ENCODE peak calls at places on chromosomes 12 and 14, in seven cellular contexts. One of them, this sample, is unnamed.

GRCh38 chr14:37865719-37866549 is 270.5 kb downstream of the TTC6 start:
- DNase-seq in stomach: no peak
- DNase-seq in spleen: no peak
- DNase-seq in GM23338: no peak
- DNase-seq in sigmoid colon: no peak
- DNase-seq in endothelial cell of umbilical vein: no peak
- DNase-seq in HepG2: peak; percentile 32
- DNase-seq in this sample: no peak

GRCh38 chr12:58455146-58455545 is 465.2 kb downstream of the LRIG3 start:
- DNase-seq in stomach: no peak
- DNase-seq in spleen: no peak
- DNase-seq in GM23338: no peak
- DNase-seq in sigmoid colon: no peak
- DNase-seq in endothelial cell of umbilical vein: no peak
- DNase-seq in HepG2: no peak
- DNase-seq in this sample: no peak

GRCh38 chr14:68784298-68784910 is 8.5 kb downstream of the ZFP36L1 start:
- DNase-seq in stomach: peak; percentile 81
- DNase-seq in spleen: no peak
- DNase-seq in GM23338: no peak
- DNase-seq in sigmoid colon: peak; percentile 76
- DNase-seq in endothelial cell of umbilical vein: peak; percentile 14
- DNase-seq in HepG2: peak; percentile 99
- DNase-seq in this sample: no peak

GRCh38 chr12:80679346-80680131 is 27.9 kb upstream of the MYF6 start:
- DNase-seq in stomach: no peak
- DNase-seq in spleen: no peak
- DNase-seq in GM23338: no peak
- DNase-seq in sigmoid colon: no peak
- DNase-seq in endothelial cell of umbilical vein: peak; percentile 87
- DNase-seq in HepG2: no peak
- DNase-seq in this sample: no peak

GRCh38 chr12:106345739-106346138 is 11.8 kb upstream of the POLR3B start:
- DNase-seq in stomach: peak; percentile 27
- DNase-seq in spleen: no peak
- DNase-seq in GM23338: peak; percentile 72
- DNase-seq in sigmoid colon: no peak
- DNase-seq in endothelial cell of umbilical vein: peak; percentile 67
- DNase-seq in HepG2: peak; percentile 77
- DNase-seq in this sample: peak; percentile 25

GRCh38 chr12:19744760-19745218 is 305.5 kb downstream of the AEBP2 start:
- DNase-seq in stomach: no peak
- DNase-seq in spleen: no peak
- DNase-seq in GM23338: no peak
- DNase-seq in sigmoid colon: no peak
- DNase-seq in endothelial cell of umbilical vein: peak; percentile 99
- DNase-seq in HepG2: no peak
- DNase-seq in this sample: no peak

GRCh38 chr12:49923878-49924610 is 20.3 kb upstream of the FAIM2 start:
- DNase-seq in stomach: no peak
- DNase-seq in spleen: peak; percentile 57
- DNase-seq in GM23338: no peak
- DNase-seq in sigmoid colon: no peak
- DNase-seq in endothelial cell of umbilical vein: no peak
- DNase-seq in HepG2: no peak
- DNase-seq in this sample: no peak

GRCh38 chr14:30272848-30273563 is 286.0 kb upstream of the G2E3 start:
- DNase-seq in stomach: no peak
- DNase-seq in spleen: no peak
- DNase-seq in GM23338: no peak
- DNase-seq in sigmoid colon: no peak
- DNase-seq in endothelial cell of umbilical vein: no peak
- DNase-seq in HepG2: no peak
- DNase-seq in this sample: no peak

GRCh38 chr14:67420102-67420739 is 8.3 kb upstream of the PLEK2 start:
- DNase-seq in stomach: no peak
- DNase-seq in spleen: no peak
- DNase-seq in GM23338: peak; percentile 87
- DNase-seq in sigmoid colon: peak; percentile 38
- DNase-seq in endothelial cell of umbilical vein: no peak
- DNase-seq in HepG2: peak; percentile 32
- DNase-seq in this sample: no peak

GRCh38 chr14:21024668-21025373 is at the start of gene NDRG2:
- DNase-seq in stomach: peak; percentile 90
- DNase-seq in spleen: peak; percentile 94
- DNase-seq in GM23338: peak; percentile 95
- DNase-seq in sigmoid colon: peak; percentile 94
- DNase-seq in endothelial cell of umbilical vein: no peak
- DNase-seq in HepG2: peak; percentile 84
- DNase-seq in this sample: peak; percentile 95

GRCh38 chr14:26872510-26872909 is 274.7 kb upstream of the NOVA1 start:
- DNase-seq in stomach: peak; percentile 37
- DNase-seq in spleen: no peak
- DNase-seq in GM23338: no peak
- DNase-seq in sigmoid colon: peak; percentile 82
- DNase-seq in endothelial cell of umbilical vein: no peak
- DNase-seq in HepG2: no peak
- DNase-seq in this sample: no peak

GRCh38 chr14:71619472-71619871 is 312.8 kb upstream of the RGS6 start:
- DNase-seq in stomach: no peak
- DNase-seq in spleen: no peak
- DNase-seq in GM23338: no peak
- DNase-seq in sigmoid colon: no peak
- DNase-seq in endothelial cell of umbilical vein: no peak
- DNase-seq in HepG2: no peak
- DNase-seq in this sample: no peak

GRCh38 chr12:76299536-76300296 is 48.5 kb downstream of the BBS10 start:
- DNase-seq in stomach: no peak
- DNase-seq in spleen: no peak
- DNase-seq in GM23338: no peak
- DNase-seq in sigmoid colon: no peak
- DNase-seq in endothelial cell of umbilical vein: no peak
- DNase-seq in HepG2: peak; percentile 17
- DNase-seq in this sample: no peak

GRCh38 chr14:36057452-36058142 is 118.9 kb downstream of the PTCSC3 start:
- DNase-seq in stomach: no peak
- DNase-seq in spleen: no peak
- DNase-seq in GM23338: no peak
- DNase-seq in sigmoid colon: no peak
- DNase-seq in endothelial cell of umbilical vein: peak; percentile 10
- DNase-seq in HepG2: no peak
- DNase-seq in this sample: no peak

GRCh38 chr14:96256420-96256819 is 410 bp downstream of the BDKRB1 start:
- DNase-seq in stomach: no peak
- DNase-seq in spleen: no peak
- DNase-seq in GM23338: no peak
- DNase-seq in sigmoid colon: no peak
- DNase-seq in endothelial cell of umbilical vein: peak; percentile 6
- DNase-seq in HepG2: no peak
- DNase-seq in this sample: no peak
- TF ChIP-seq POLR2AphosphoS5 in stomach: no peak
- TF ChIP-seq POLR2AphosphoS5 in spleen: no peak
- TF ChIP-seq POLR2AphosphoS5 in GM23338: no peak
- TF ChIP-seq POLR2AphosphoS5 in sigmoid colon: peak; percentile 11
- TF ChIP-seq POLR2AphosphoS5 in endothelial cell of umbilical vein: no peak
- TF ChIP-seq POLR2AphosphoS5 in HepG2: no peak
- TF ChIP-seq POLR2AphosphoS5 in this sample: no peak

GRCh38 chr14:74838141-74838540 is 37.8 kb downstream of the PROX2 start:
- DNase-seq in stomach: no peak
- DNase-seq in spleen: no peak
- DNase-seq in GM23338: no peak
- DNase-seq in sigmoid colon: no peak
- DNase-seq in endothelial cell of umbilical vein: no peak
- DNase-seq in HepG2: no peak
- DNase-seq in this sample: no peak

GRCh38 chr14:74840603-74841030 is 35.3 kb downstream of the PROX2 start:
- DNase-seq in stomach: no peak
- DNase-seq in spleen: no peak
- DNase-seq in GM23338: no peak
- DNase-seq in sigmoid colon: no peak
- DNase-seq in endothelial cell of umbilical vein: no peak
- DNase-seq in HepG2: no peak
- DNase-seq in this sample: no peak

GRCh38 chr14:74846168-74846567 is 29.8 kb downstream of the PROX2 start:
- DNase-seq in stomach: no peak
- DNase-seq in spleen: no peak
- DNase-seq in GM23338: no peak
- DNase-seq in sigmoid colon: no peak
- DNase-seq in endothelial cell of umbilical vein: no peak
- DNase-seq in HepG2: no peak
- DNase-seq in this sample: no peak

GRCh38 chr14:74843653-74844052 is 32.3 kb downstream of the PROX2 start:
- DNase-seq in stomach: no peak
- DNase-seq in spleen: no peak
- DNase-seq in GM23338: no peak
- DNase-seq in sigmoid colon: no peak
- DNase-seq in endothelial cell of umbilical vein: no peak
- DNase-seq in HepG2: no peak
- DNase-seq in this sample: peak; percentile 59

DNA sequence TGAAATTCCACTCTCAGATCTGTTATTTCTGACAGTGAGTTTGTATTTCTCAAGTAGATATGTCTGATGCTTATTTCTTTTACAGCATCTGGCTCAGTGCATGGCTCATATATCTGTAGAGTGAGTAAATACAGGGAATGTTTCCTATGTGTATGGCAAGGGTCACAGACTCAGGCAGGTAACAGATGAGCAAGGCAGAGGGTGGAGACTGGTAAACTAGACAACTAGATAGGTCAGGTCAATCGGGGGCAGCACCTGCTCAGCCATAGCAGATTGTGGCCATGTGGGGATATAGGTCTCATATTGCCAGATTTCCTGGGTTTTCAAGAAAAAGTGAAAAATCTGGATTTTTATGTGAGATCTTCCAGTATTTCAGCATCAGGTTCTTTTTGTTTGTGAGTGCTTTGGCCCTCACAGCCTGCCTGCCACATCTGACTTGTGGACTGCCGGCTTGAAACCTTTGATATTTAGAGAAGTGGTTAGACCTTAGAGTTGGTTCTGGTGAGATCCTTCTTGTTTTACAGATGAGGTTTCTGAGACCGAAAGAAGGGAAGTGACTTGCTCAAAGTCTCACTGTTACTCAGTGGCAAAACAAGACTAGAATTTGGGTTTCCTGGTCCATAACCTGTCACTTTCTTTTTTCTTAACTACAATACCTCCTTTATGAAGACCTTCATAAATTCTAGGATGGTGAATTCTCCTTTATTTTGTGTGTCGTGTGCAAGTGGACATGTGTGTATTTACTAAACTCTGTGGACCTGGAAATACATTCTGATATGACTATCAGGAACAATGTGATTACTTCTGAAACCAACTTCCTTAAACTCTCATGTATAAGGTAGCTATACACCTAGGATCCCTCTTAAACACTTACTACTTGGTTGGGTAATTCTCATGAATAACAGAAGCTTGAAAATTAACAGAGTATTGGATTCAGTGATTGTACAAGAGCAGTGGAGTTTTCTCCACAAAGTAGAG is 34.4 kb downstream of the PROX2 start:
- DNase-seq in stomach: no peak
- DNase-seq in spleen: no peak
- DNase-seq in GM23338: no peak
- DNase-seq in sigmoid colon: no peak
- DNase-seq in endothelial cell of umbilical vein: no peak
- DNase-seq in HepG2: no peak
- DNase-seq in this sample: no peak
- TF ChIP-seq POLR2AphosphoS5 in stomach: no peak
- TF ChIP-seq POLR2AphosphoS5 in spleen: no peak
- TF ChIP-seq POLR2AphosphoS5 in GM23338: no peak
- TF ChIP-seq POLR2AphosphoS5 in sigmoid colon: no peak
- TF ChIP-seq POLR2AphosphoS5 in endothelial cell of umbilical vein: no peak
- TF ChIP-seq POLR2AphosphoS5 in HepG2: no peak
- TF ChIP-seq POLR2AphosphoS5 in this sample: no peak

DNA sequence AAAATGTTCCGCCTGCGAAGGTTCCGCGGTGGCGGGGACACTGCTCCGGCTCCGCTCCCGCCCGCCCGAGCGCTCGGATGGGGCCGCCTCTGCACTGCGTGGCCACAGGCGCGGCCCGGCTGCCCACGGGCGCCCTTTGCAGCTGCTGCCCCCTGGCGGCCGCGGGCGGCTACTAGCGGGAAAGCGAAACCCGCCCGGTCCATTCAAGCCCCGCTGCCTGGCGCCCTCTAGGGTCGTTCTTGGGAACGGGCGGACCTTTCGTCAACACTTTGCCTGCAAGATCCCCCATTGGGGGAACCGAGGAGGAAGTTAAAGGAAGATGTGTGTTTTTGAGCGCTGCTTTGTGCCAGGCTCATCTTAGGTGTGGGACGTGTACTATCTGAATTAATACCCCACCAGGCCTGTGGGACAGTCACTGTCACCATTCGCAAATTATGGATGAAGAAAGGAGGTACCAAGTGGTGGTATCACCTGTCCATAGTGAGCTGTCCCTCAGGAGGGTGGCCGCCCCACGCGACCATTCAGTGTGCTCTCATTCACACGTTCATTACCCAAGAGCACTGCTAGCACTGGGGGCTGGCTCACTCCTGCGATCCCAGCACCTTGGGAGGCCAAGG is 19.4 kb downstream of the GPR132 start:
- DNase-seq in stomach: peak; percentile 96
- DNase-seq in spleen: peak; percentile 99
- DNase-seq in GM23338: peak; percentile 95
- DNase-seq in sigmoid colon: peak; percentile 94
- DNase-seq in endothelial cell of umbilical vein: peak; percentile 81
- DNase-seq in HepG2: peak; percentile 58
- DNase-seq in this sample: peak; percentile 97
- TF ChIP-seq POLR2AphosphoS5 in stomach: no peak
- TF ChIP-seq POLR2AphosphoS5 in spleen: peak; percentile 91
- TF ChIP-seq POLR2AphosphoS5 in GM23338: no peak
- TF ChIP-seq POLR2AphosphoS5 in sigmoid colon: peak; percentile 11
- TF ChIP-seq POLR2AphosphoS5 in endothelial cell of umbilical vein: peak; percentile 67
- TF ChIP-seq POLR2AphosphoS5 in HepG2: no peak
- TF ChIP-seq POLR2AphosphoS5 in this sample: no peak

DNA sequence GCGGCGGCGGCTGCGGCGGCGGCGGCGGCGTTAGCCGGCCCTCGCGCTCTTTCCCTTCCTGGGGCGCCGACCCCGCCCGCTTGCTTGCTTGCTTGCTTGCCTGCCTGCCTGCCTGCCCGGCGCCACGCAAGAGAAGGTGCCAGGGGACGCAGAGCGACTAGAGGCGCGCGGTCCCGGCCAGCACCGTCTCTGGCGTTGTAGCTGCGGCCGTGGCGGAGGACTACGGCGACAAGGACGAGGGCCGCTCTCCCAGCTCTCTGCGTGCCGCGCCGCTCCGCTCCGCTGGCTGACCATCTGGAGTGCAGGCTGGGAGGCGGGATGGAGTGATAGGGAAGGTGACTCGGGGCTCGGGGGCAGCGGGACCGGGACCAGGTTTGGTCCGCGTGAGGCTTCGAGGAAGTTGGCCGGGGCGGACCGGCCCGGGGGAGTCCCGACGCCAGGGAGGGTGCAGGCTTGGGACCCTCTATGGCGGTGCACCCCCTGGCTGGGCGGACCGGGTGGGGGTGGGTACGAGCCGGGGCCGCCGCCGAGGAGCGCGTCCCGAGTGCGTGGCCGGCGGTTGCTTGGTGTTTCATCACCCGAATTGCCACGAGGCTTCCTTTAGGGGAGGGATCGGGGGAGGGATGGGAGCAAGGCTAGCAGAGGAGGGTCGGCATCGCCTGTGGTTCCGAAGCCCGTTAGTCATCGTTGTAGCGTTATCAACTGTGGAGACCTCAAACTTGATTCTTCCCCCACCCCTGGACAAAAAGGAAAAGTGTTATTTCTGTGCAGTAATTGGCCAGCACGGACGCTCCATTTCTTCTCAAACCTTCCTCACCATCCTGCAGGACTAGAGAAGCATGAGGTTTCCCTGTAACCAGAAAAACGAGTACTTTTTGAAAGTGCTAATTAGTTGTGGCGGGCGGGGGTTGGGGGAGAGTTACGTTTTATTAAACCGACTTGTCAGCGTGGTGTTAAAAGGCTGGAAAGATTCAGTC is 566 bp downstream of the XPOT start:
- DNase-seq in stomach: peak; percentile 51
- DNase-seq in spleen: no peak
- DNase-seq in GM23338: peak; percentile 64
- DNase-seq in sigmoid colon: peak; percentile 84
- DNase-seq in endothelial cell of umbilical vein: peak; percentile 73
- DNase-seq in HepG2: peak; percentile 71
- DNase-seq in this sample: peak; percentile 82
- TF ChIP-seq POLR2AphosphoS5 in stomach: no peak
- TF ChIP-seq POLR2AphosphoS5 in spleen: peak; percentile 87
- TF ChIP-seq POLR2AphosphoS5 in GM23338: peak; percentile 31
- TF ChIP-seq POLR2AphosphoS5 in sigmoid colon: peak; percentile 71
- TF ChIP-seq POLR2AphosphoS5 in endothelial cell of umbilical vein: no peak
- TF ChIP-seq POLR2AphosphoS5 in HepG2: peak; percentile 65
- TF ChIP-seq POLR2AphosphoS5 in this sample: no peak

This sample was measured in SK-N-SH.